ENCODE peak calls at places on chromosomes 4 and X, in eight cellular contexts. N, X, F, L, T, D, K and A are unnamed samples.

GRCh38 chrX:41027388-41027787 is 57.9 kb upstream of the USP9X start:
- DNase-seq in K (no peak), L (peak; percentile 61), T (peak; percentile 55), X (no peak), F (no peak), N (no peak), D (no peak), A (no peak)

GRCh38 chr4:74555231-74555630 is 110.3 kb downstream of the AREG start:
- DNase-seq in X (no peak), N (no peak), D (no peak), T (no peak), L (no peak), F (no peak), K (no peak), A (no peak)

GRCh38 chr4:40843696-40844095 is 93.9 kb downstream of the NSUN7 start:
- DNase-seq in L (no peak), F (peak; percentile 31), X (no peak), T (no peak), D (no peak), K (no peak), N (no peak), A (no peak)

GRCh38 chr4:6523251-6523650 is 50.8 kb upstream of the PPP2R2C start:
- DNase-seq in F (no peak), D (no peak), K (no peak), X (no peak), N (no peak), T (no peak), L (peak; percentile 61), A (peak; percentile 70)

GRCh38 chrX:39242187-39242586 is 440.9 kb downstream of the MID1IP1 start:
- DNase-seq in N (no peak), D (peak; percentile 36), L (peak; percentile 8), K (no peak), F (peak; percentile 64), T (no peak), X (no peak), A (peak; percentile 43)

GRCh38 chr4:1464581-1465171 is 58.4 kb upstream of the NKX1-1 start:
- DNase-seq in F (no peak), D (peak; percentile 36), N (peak; percentile 35), L (no peak), X (no peak), T (no peak), K (no peak), A (no peak)

GRCh38 chrX:38117485-38117884 is 103.2 kb downstream of the SRPX start:
- DNase-seq in K (no peak), T (peak; percentile 28), N (no peak), F (no peak), L (no peak), D (no peak), X (no peak), A (peak; percentile 51)

GRCh38 chrX:18887821-18888205 is 96.1 kb downstream of the PHKA2 start:
- DNase-seq in K (no peak), N (no peak), T (no peak), L (no peak), F (no peak), X (no peak), D (no peak), A (no peak)

GRCh38 chr4:48604527-48604926 is 114.5 kb downstream of the ZAR1 start:
- DNase-seq in K (no peak), L (no peak), N (no peak), D (no peak), X (no peak), F (no peak), T (no peak), A (no peak)

GRCh38 chr4:102574317-102574716 is 73.2 kb downstream of the NFKB1 start:
- DNase-seq in D (no peak), L (peak; percentile 46), F (no peak), T (no peak), K (no peak), N (no peak), X (no peak), A (no peak)

GRCh38 chrX:8607326-8607725 is 124.6 kb downstream of the ANOS1 start:
- DNase-seq in X (no peak), D (no peak), K (no peak), F (no peak), L (peak; percentile 57), N (no peak), T (peak; percentile 24), A (peak; percentile 9)

GRCh38 chrX:120380699-120381098 is 18.8 kb downstream of the ATP1B4 start:
- DNase-seq in F (peak; percentile 67), N (no peak), K (no peak), T (no peak), D (no peak), X (no peak), L (peak; percentile 4), A (peak; percentile 33)

GRCh38 chrX:80354966-80355465 is 65.2 kb upstream of the TENT5D start:
- DNase-seq in T (no peak), L (no peak), N (no peak), K (no peak), F (no peak), X (no peak), D (no peak), A (no peak)

GRCh38 chr4:142959156-142959555 is 113.1 kb upstream of the INPP4B start:
- DNase-seq in D (no peak), K (no peak), L (no peak), F (no peak), N (no peak), X (no peak), T (peak; percentile 28), A (no peak)

GRCh38 chrX:19535481-19535880 is 20.2 kb upstream of the MAP3K15 start:
- DNase-seq in T (peak; percentile 1), L (peak; percentile 10), F (no peak), N (no peak), X (no peak), D (no peak), K (no peak), A (peak; percentile 68)

GRCh38 chrX:2336181-2336580 is 164.6 kb downstream of the DHRSX start:
- DNase-seq in X (no peak), D (no peak), K (no peak), F (no peak), T (no peak), N (no peak), L (no peak), A (no peak)

GRCh38 chrX:130575831-130576404 is 174.1 kb downstream of the RBMX2 start:
- DNase-seq in T (peak; percentile 4), D (no peak), L (peak; percentile 14), K (peak; percentile 5), N (peak; percentile 45), X (no peak), F (peak; percentile 35), A (peak; percentile 54)

GRCh38 chrX:67601771-67602170 is 58.0 kb downstream of the AR start:
- DNase-seq in F (no peak), T (no peak), N (no peak), K (no peak), L (peak; percentile 28), D (no peak), X (no peak), A (no peak)

GRCh38 chr4:169658970-169659735 is 38.8 kb downstream of the CLCN3 start:
- DNase-seq in N (no peak), L (no peak), F (no peak), X (no peak), D (no peak), K (no peak), T (no peak), A (no peak)

GRCh38 chr4:42083816-42084215 is 68.6 kb downstream of the BEND4 start:
- DNase-seq in T (no peak), F (no peak), K (no peak), N (no peak), L (no peak), D (no peak), X (no peak), A (no peak)

GRCh38 chr4:98448923-98449322 is 187.7 kb downstream of the RAP1GDS1 start:
- DNase-seq in N (no peak), F (no peak), T (peak; percentile 55), D (no peak), K (no peak), L (no peak), X (no peak), A (no peak)

GRCh38 chrX:24990585-24990984 is 25.2 kb downstream of the ARX start:
- DNase-seq in L (no peak), F (no peak), N (no peak), X (no peak), D (no peak), K (no peak), T (no peak), A (no peak)

GRCh38 chrX:71439420-71439819 is 73.3 kb downstream of the TAF1 start:
- DNase-seq in T (no peak), N (no peak), L (no peak), D (no peak), X (no peak), K (no peak), F (no peak), A (no peak)

GRCh38 chrX:149804102-149804501 is 22.4 kb downstream of the MAGEA9 start:
- DNase-seq in D (no peak), F (no peak), L (no peak), T (no peak), X (no peak), N (no peak), K (no peak), A (no peak)

GRCh38 chr4:138178566-138178965 is 63.6 kb downstream of the SLC7A11 start:
- DNase-seq in D (no peak), X (no peak), L (peak; percentile 52), N (no peak), T (no peak), K (no peak), F (no peak), A (peak; percentile 25)

GRCh38 chr4:26377352-26378311 is 56.8 kb downstream of the RBPJ start:
- DNase-seq in L (no peak), T (no peak), D (no peak), N (no peak), K (no peak), F (no peak), X (no peak), A (no peak)

GRCh38 chr4:99404595-99405287 is 30.4 kb downstream of the ADH7 start:
- DNase-seq in X (no peak), K (no peak), N (no peak), L (peak; percentile 78), D (no peak), T (peak; percentile 94), F (no peak), A (peak; percentile 65)